ENCODE peak calls at places on chromosomes 13 and 19, in eight cellular contexts. H is uterus, G is adrenal gland, D is body of pancreas, L is mammary epithelial cell, W is PC-3, V is esophagus squamous epithelium, I is tibial artery. R is an unnamed sample. For H3K4me1, the result is how much of the 10 kb centered on the place peaks cover.

GRCh38 chr13:67221630-67222226 is 8.4 kb downstream of the PCDH9 start:
- DNase-seq in H (no peak), G (no peak), D (no peak), L (no peak), W (no peak), V (no peak), I (no peak), R (no peak)

GRCh38 chr19:3671680-3672574 is 28.3 kb downstream of the PIP5K1C start:
- DNase-seq in H (peak), G (no peak), D (no peak), L (no peak), W (no peak), V (no peak), I (no peak), R (no peak)

GRCh38 chr19:34957830-34958751 is 5.9 kb downstream of the ZNF792 start:
- DNase-seq in H (no peak), G (no peak), D (no peak), L (no peak), W (no peak), V (no peak), I (no peak), R (no peak)

GRCh38 chr13:51834581-51835158 is 10.3 kb downstream of the TMEM272 start:
- DNase-seq in H (no peak), G (no peak), D (no peak), L (no peak), W (no peak), V (no peak), I (no peak), R (no peak)

GRCh38 chr13:28181413-28181812 is 43.1 kb downstream of the PAN3 start:
- DNase-seq in H (no peak), G (no peak), D (no peak), L (peak), W (peak), V (no peak), I (no peak), R (no peak)

GRCh38 chr19:15247107-15248014 is 15.1 kb upstream of the EPHX3 start:
- DNase-seq in H (no peak), G (no peak), D (no peak), L (no peak), W (no peak), V (no peak), I (peak), R (no peak)

GRCh38 chr13:107421951-107422350 is 793.4 kb downstream of the LIG4 start:
- DNase-seq in H (no peak), G (no peak), D (no peak), L (no peak), W (no peak), V (no peak), I (no peak), R (no peak)

GRCh38 chr19:6534451-6535093 is 3.7 kb downstream of the TNFSF9 start:
- DNase-seq in H (no peak), G (no peak), D (no peak), L (no peak), W (no peak), V (no peak), I (no peak), R (no peak)

GRCh38 chr13:100478107-100478809 is 110.3 kb downstream of the GGACT start:
- DNase-seq in H (no peak), G (no peak), D (no peak), L (no peak), W (no peak), V (no peak), I (no peak), R (no peak)

GRCh38 chr13:30859326-30859725 is 46.7 kb upstream of the MEDAG start:
- DNase-seq in H (no peak), G (no peak), D (no peak), L (no peak), W (peak), V (no peak), I (no peak), R (no peak)

GRCh38 chr19:46809534-46810272 is 21.3 kb upstream of the SLC1A5 start:
- DNase-seq in H (no peak), G (no peak), D (no peak), L (no peak), W (no peak), V (no peak), I (no peak), R (no peak)

GRCh38 chr13:31154939-31155338 is 6.8 kb downstream of the HSPH1 start:
- DNase-seq in H (no peak), G (no peak), D (no peak), L (no peak), W (no peak), V (no peak), I (no peak), R (no peak)

GRCh38 chr13:113647351-113648217 is 10.4 kb downstream of the ATP4B start:
- DNase-seq in H (peak), G (peak), D (peak), L (peak), W (peak), V (peak), I (peak), R (peak)

GRCh38 chr13:101300531-101300930 is 115.8 kb downstream of the NALCN start:
- DNase-seq in H (no peak), G (no peak), D (no peak), L (no peak), W (no peak), V (no peak), I (no peak), R (no peak)

GRCh38 chr13:110284809-110285519 is 22.0 kb downstream of the COL4A1 start:
- DNase-seq in H (no peak), G (no peak), D (no peak), L (no peak), W (no peak), V (no peak), I (no peak), R (no peak)

GRCh38 chr19:6997679-6998445 is 23.4 kb downstream of the MBD3L2B start:
- DNase-seq in H (no peak), G (no peak), D (peak), L (peak), W (peak), V (no peak), I (no peak), R (no peak)

GRCh38 chr19:39524495-39524894 is 8.2 kb downstream of the EID2B start:
- DNase-seq in H (no peak), G (no peak), D (no peak), L (no peak), W (no peak), V (no peak), I (no peak), R (no peak)

GRCh38 chr13:45361596-45362206 is 20.7 kb upstream of the TPT1 start:
- DNase-seq in H (no peak), G (no peak), D (no peak), L (peak), W (peak), V (no peak), I (no peak), R (no peak)

GRCh38 chr19:50657672-50658437 is 8.6 kb downstream of the C19orf81 start:
- DNase-seq in H (peak), G (peak), D (peak), L (peak), W (peak), V (peak), I (peak), R (peak)

GRCh38 chr19:50657222-50657669 is 8.0 kb downstream of the C19orf81 start:
- DNase-seq in H (no peak), G (no peak), D (no peak), L (no peak), W (no peak), V (no peak), I (no peak), R (no peak)

GRCh38 chr19:50659318-50660082 is 10.3 kb downstream of the C19orf81 start:
- DNase-seq in H (no peak), G (no peak), D (no peak), L (no peak), W (no peak), V (no peak), I (no peak), R (peak)

GRCh38 chr19:50660083-50660366 is 10.8 kb downstream of the C19orf81 start:
- DNase-seq in H (no peak), G (no peak), D (no peak), L (no peak), W (no peak), V (no peak), I (no peak), R (peak)

GRCh38 chr19:50658438-50659317 is 9.4 kb downstream of the C19orf81 start:
- DNase-seq in H (peak), G (peak), D (peak), L (peak), W (peak), V (no peak), I (no peak), R (peak)
- TF ChIP-seq CTCF in H (no peak), G (no peak), D (no peak), L (no peak), W (no peak), V (no peak), I (no peak), R (no peak)

GRCh38 chr19:56109216-56109615 is 11.9 kb downstream of the ZNF787 start:
- DNase-seq in H (no peak), G (peak), D (no peak), L (no peak), W (no peak), V (no peak), I (no peak), R (no peak)
- H3K4me1 ChIP-seq in H (under half), G (half or more), D (half or more), L (under half), W (under half), V (half or more), I (under half), R (under half)

GRCh38 chr19:10769533-10770491 is 51.9 kb downstream of the DNM2 start:
- DNase-seq in H (peak), G (peak), D (peak), L (no peak), W (peak), V (no peak), I (no peak), R (no peak)
- TF ChIP-seq CTCF in H (no peak), G (no peak), D (peak), L (no peak), W (peak), V (peak), I (peak), R (peak)

DNA sequence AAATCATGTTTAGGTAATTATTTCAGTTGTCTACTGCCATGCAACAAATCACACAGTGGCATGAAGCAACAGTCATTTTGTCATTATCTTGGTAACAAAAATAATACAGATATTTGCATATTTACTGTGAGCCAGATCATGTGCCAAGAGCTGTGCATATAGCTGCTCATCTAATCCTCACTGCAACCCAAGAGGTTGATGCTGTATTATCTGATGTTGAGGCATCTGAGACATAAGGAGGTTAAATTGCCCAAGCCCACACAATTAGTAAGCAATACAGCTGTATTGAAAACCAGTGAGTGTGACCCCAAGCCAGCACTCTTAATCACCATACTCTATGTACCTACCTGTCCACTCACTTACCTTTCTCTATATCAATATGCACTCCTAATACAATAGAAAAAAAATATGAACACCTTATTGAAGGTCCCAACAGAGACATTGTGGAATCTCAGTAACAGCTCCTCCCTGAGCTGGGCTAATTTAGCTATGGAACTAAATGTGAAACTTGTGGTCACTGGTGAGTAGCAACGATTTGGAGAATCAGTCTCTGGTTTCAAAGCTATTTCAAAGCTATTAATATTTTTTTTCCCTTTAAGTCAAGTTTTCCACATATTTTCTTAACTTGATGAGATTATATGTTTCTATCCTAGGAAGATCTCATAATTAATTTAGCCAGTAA is 185.2 kb downstream of the KLF12 start:
- DNase-seq in H (no peak), G (no peak), D (no peak), L (no peak), W (no peak), V (no peak), I (no peak), R (no peak)
- H3K4me1 ChIP-seq in H (under half), G (under half), D (under half), L (under half), W (under half), V (under half), I (under half), R (under half)

GRCh38 chr13:79772811-79773210 is 291.9 kb downstream of the NDFIP2 start:
- DNase-seq in H (no peak), G (no peak), D (no peak), L (no peak), W (no peak), V (no peak), I (no peak), R (no peak)
- TF ChIP-seq CTCF in H (no peak), G (no peak), D (no peak), L (no peak), W (no peak), V (no peak), I (no peak), R (no peak)

GRCh38 chr19:5131031-5131865 is 162.3 kb downstream of the KDM4B start:
- DNase-seq in H (no peak), G (no peak), D (no peak), L (no peak), W (no peak), V (no peak), I (no peak), R (no peak)
- H3K4me1 ChIP-seq in H (under half), G (under half), D (half or more), L (under half), W (under half), V (under half), I (under half), R (under half)

GRCh38 chr13:98026457-98026857 is 73.0 kb downstream of the IPO5 start:
- DNase-seq in H (no peak), G (peak), D (no peak), L (no peak), W (no peak), V (no peak), I (no peak), R (no peak)
- TF ChIP-seq CTCF in H (no peak), G (no peak), D (no peak), L (no peak), W (no peak), V (no peak), I (no peak), R (no peak)

GRCh38 chr19:58568731-58569130 is 4.4 kb downstream of the MZF1 start:
- DNase-seq in H (peak), G (peak), D (peak), L (no peak), W (no peak), V (no peak), I (peak), R (peak)
- H3K4me1 ChIP-seq in H (under half), G (under half), D (under half), L (under half), W (under half), V (under half), I (under half), R (under half)

R was measured in kidney.